ENCODE peak calls at places on chromosomes 4 and X, in ten cellular contexts. U is LoVo; X is glutamatergic neuron; J is HFF-Myc; V is stimulated activated CD8-positive, alpha-beta memory T cell treated with anti-CD3 and anti-CD28 coated beads, Interleukin-15, amount 100 ng/mL, for 24 hours; B is GM12865; C is CD8-positive, alpha-beta memory T cell; K is HFFc6; P is NCI-H526 treated with DMSO at 0.1 percent for 48 hours; T is SHP77. Z is an unnamed sample.

GRCh38 chr4:121989715-121990114 is 37.9 kb upstream of the TRPC3 start:
- DNase-seq in X (no peak), K (no peak), C (no peak), J (peak), V (no peak), B (no peak), T (peak), P (no peak), U (peak), Z (no peak)

GRCh38 chrX:8504451-8504850 is 39.8 kb downstream of the VCX3B start:
- DNase-seq in U (no peak), J (no peak), K (peak), T (no peak), C (no peak), B (no peak), X (no peak), V (no peak), P (no peak), Z (peak)

GRCh38 chr4:186018261-186018660 is 50.7 kb upstream of the TLR3 start:
- DNase-seq in P (no peak), V (no peak), B (no peak), J (no peak), T (no peak), K (no peak), U (no peak), C (no peak), X (no peak), Z (no peak)

GRCh38 chr4:74005528-74005927 is 7.1 kb upstream of the CXCL5 start:
- DNase-seq in V (no peak), U (peak), P (no peak), X (no peak), J (no peak), K (no peak), T (no peak), C (no peak), B (no peak), Z (no peak)

GRCh38 chr4:75880278-75880677 is 22.0 kb downstream of the PPEF2 start:
- DNase-seq in T (no peak), P (no peak), B (no peak), K (no peak), J (no peak), U (no peak), C (no peak), V (no peak), X (no peak), Z (no peak)

GRCh38 chr4:87041142-87041541 is 106.3 kb downstream of the AFF1 start:
- DNase-seq in B (no peak), P (no peak), K (no peak), J (no peak), U (no peak), C (no peak), X (no peak), T (no peak), V (no peak), Z (no peak)

GRCh38 chr4:15963568-15963967 is 593 bp upstream of the FGFBP2 start:
- DNase-seq in V (peak), T (no peak), P (no peak), B (no peak), X (no peak), U (no peak), J (no peak), C (peak), K (no peak), Z (no peak)

GRCh38 chr4:2484993-2485392 is 16.1 kb downstream of the RNF4 start:
- DNase-seq in J (no peak), X (no peak), T (no peak), P (no peak), C (peak), B (peak), K (no peak), V (peak), U (no peak), Z (no peak)

GRCh38 chrX:1215123-1215823 is 2.8 kb upstream of the CRLF2 start:
- DNase-seq in C (no peak), V (no peak), T (no peak), U (no peak), X (no peak), B (peak), P (no peak), K (no peak), J (no peak), Z (no peak)

GRCh38 chrX:16123222-16123786 is at the start of gene GRPR:
- DNase-seq in C (peak), J (peak), U (peak), B (peak), P (peak), K (peak), X (peak), V (peak), T (peak), Z (peak)

GRCh38 chrX:56726609-56727008 is 2.4 kb upstream of the NBDY start:
- DNase-seq in J (no peak), V (no peak), U (peak), B (peak), P (peak), X (no peak), T (peak), K (peak), C (peak), Z (peak)

GRCh38 chr4:55681430-55681829 is 45.3 kb upstream of the NMU start:
- DNase-seq in T (no peak), P (no peak), U (no peak), V (no peak), C (no peak), X (no peak), B (no peak), K (no peak), J (no peak), Z (no peak)

GRCh38 chrX:23810279-23810678 is 27.3 kb downstream of the SAT1 start:
- DNase-seq in X (no peak), C (no peak), T (no peak), V (no peak), U (no peak), K (no peak), P (no peak), J (no peak), B (no peak), Z (no peak)

GRCh38 chr4:3820016-3820805 is 54.0 kb downstream of the ADRA2C start:
- DNase-seq in T (no peak), X (no peak), C (no peak), P (no peak), U (no peak), K (no peak), V (no peak), B (no peak), J (no peak), Z (no peak)

GRCh38 chr4:38782452-38783108 is at the start of gene TLR10:
- DNase-seq in P (peak), U (peak), K (no peak), V (no peak), X (no peak), B (peak), T (peak), J (peak), C (peak), Z (peak)

GRCh38 chr4:99811850-99812249 is 4.8 kb upstream of the DAPP1 start:
- DNase-seq in V (no peak), X (no peak), T (no peak), U (no peak), B (peak), C (peak), K (peak), P (no peak), J (no peak), Z (no peak)

GRCh38 chr4:159413252-159413941 is 310.5 kb downstream of the RAPGEF2 start:
- DNase-seq in U (no peak), B (no peak), V (no peak), C (no peak), K (no peak), J (no peak), X (peak), T (peak), P (no peak), Z (no peak)

GRCh38 chr4:144954224-144954623 is 143.8 kb downstream of the ANAPC10 start:
- DNase-seq in X (no peak), U (no peak), C (no peak), V (no peak), K (no peak), J (no peak), T (no peak), B (no peak), P (no peak), Z (no peak)

GRCh38 chrX:17788439-17788838 is 51.1 kb downstream of the SCML1 start:
- DNase-seq in K (peak), B (peak), V (no peak), P (peak), C (peak), T (no peak), J (peak), X (peak), U (peak), Z (peak)

GRCh38 chrX:2374086-2374485 is 126.7 kb downstream of the DHRSX start:
- DNase-seq in P (no peak), B (no peak), J (no peak), K (peak), X (no peak), U (no peak), C (no peak), V (no peak), T (no peak), Z (no peak)

GRCh38 chr4:153649572-153649991 is 34.5 kb upstream of the TLR2 start:
- DNase-seq in K (no peak), C (no peak), B (peak), T (no peak), X (no peak), P (peak), U (peak), J (no peak), V (no peak), Z (peak)

GRCh38 chr4:182286035-182286434 is 42.8 kb downstream of the TENM3 start:
- DNase-seq in V (no peak), U (no peak), B (no peak), J (no peak), K (peak), P (no peak), T (no peak), X (no peak), C (no peak), Z (no peak)

GRCh38 chrX:49761481-49761880 is 65.7 kb upstream of the PAGE1 start:
- DNase-seq in J (no peak), P (peak), K (no peak), B (peak), C (peak), T (peak), U (peak), X (no peak), V (no peak), Z (peak)

GRCh38 chrX:83508526-83509245 is 596 bp downstream of the POU3F4 start:
- DNase-seq in U (no peak), C (no peak), P (no peak), V (no peak), K (no peak), B (no peak), J (no peak), X (peak), T (no peak), Z (no peak)

GRCh38 chr4:138891610-138892009 is 124.0 kb upstream of the NOCT start:
- DNase-seq in C (no peak), T (peak), K (no peak), P (no peak), B (no peak), J (no peak), U (peak), X (no peak), V (no peak), Z (no peak)

GRCh38 chrX:39487166-39488006 is 610.4 kb downstream of the BCOR start:
- DNase-seq in V (no peak), K (no peak), T (no peak), P (no peak), U (no peak), X (no peak), C (no peak), J (no peak), B (peak), Z (no peak)

GRCh38 chr4:10461850-10462400 is 4.7 kb upstream of the ZNF518B start:
- DNase-seq in T (no peak), X (no peak), K (no peak), C (no peak), U (no peak), P (no peak), V (no peak), J (no peak), B (no peak), Z (no peak)

GRCh38 chr4:110501826-110502225 is 25.9 kb downstream of the ENPEP start:
- DNase-seq in B (no peak), U (no peak), J (no peak), V (no peak), X (no peak), P (no peak), T (no peak), K (peak), C (no peak), Z (no peak)

GRCh38 chr4:48141048-48141447 is 7.0 kb upstream of the TXK start:
- DNase-seq in U (peak), K (peak), J (peak), C (peak), T (no peak), V (no peak), P (peak), X (no peak), B (peak), Z (peak)

GRCh38 chr4:40321671-40322131 is 13.4 kb upstream of the CHRNA9 start:
- DNase-seq in J (peak), P (peak), B (no peak), C (no peak), T (no peak), V (no peak), K (peak), X (no peak), U (no peak), Z (peak)

GRCh38 chrX:109709129-109709631 is 23.9 kb downstream of the ACSL4 start:
- DNase-seq in J (no peak), B (peak), X (no peak), T (no peak), K (peak), P (no peak), U (no peak), C (no peak), V (no peak), Z (peak)

GRCh38 chr4:183347586-183347985 is 25.4 kb upstream of the CLDN24 start:
- DNase-seq in X (no peak), C (no peak), K (peak), V (no peak), T (no peak), U (no peak), J (no peak), P (no peak), B (no peak), Z (no peak)

GRCh38 chrX:109760922-109761250 is 27.8 kb upstream of the ACSL4 start:
- DNase-seq in K (no peak), V (no peak), X (no peak), P (no peak), J (no peak), T (no peak), B (no peak), U (no peak), C (no peak), Z (no peak)

GRCh38 chrX:22095306-22095705 is 63.2 kb downstream of the PHEX start:
- DNase-seq in T (no peak), U (no peak), B (no peak), X (no peak), C (no peak), P (no peak), J (no peak), V (no peak), K (no peak), Z (no peak)

GRCh38 chrX:34918856-34919255 is 23.7 kb upstream of the FAM47B start:
- DNase-seq in T (peak), X (no peak), K (peak), V (no peak), C (no peak), U (peak), P (peak), J (peak), B (no peak), Z (peak)

GRCh38 chr4:10084651-10085320 is 31.8 kb downstream of the WDR1 start:
- DNase-seq in B (no peak), P (no peak), J (no peak), V (no peak), C (no peak), T (no peak), K (no peak), U (no peak), X (peak), Z (no peak)

GRCh38 chrX:26653050-26653449 is 437.1 kb downstream of the MAGEB5 start:
- DNase-seq in T (no peak), X (no peak), V (no peak), J (no peak), U (no peak), P (no peak), K (no peak), C (no peak), B (no peak), Z (no peak)

GRCh38 chr4:6221851-6222760 is 21.8 kb upstream of the JAKMIP1 start:
- DNase-seq in X (peak), K (no peak), C (no peak), B (no peak), V (no peak), T (peak), U (no peak), J (no peak), P (peak), Z (no peak)

GRCh38 chrX:1535241-1536041 is 1.5 kb downstream of the P2RY8 start:
- DNase-seq in K (no peak), V (no peak), U (no peak), J (no peak), X (no peak), C (peak), T (peak), B (peak), P (peak), Z (no peak)

GRCh38 chrX:14939644-14940043 is 66.4 kb downstream of the MOSPD2 start:
- DNase-seq in V (no peak), X (no peak), T (no peak), U (no peak), P (no peak), C (no peak), B (no peak), J (no peak), K (no peak), Z (no peak)

Z was measured in A549.